ENCODE peak calls at places on chromosome 2, in six cellular contexts. S is small intestine, L is HCT116, C is H1, W is gastrocnemius medialis, A is fibroblast of lung. M is an unnamed sample.

GRCh38 chr2:24102677-24103076 is 18.0 kb upstream of the TP53I3 start:
- DNase-seq in S (no peak), L (no peak), C (no peak), W (no peak), A (no peak), M (no peak)

GRCh38 chr2:44902178-44902577 is 39.3 kb upstream of the SIX3 start:
- DNase-seq in S (no peak), L (no peak), C (no peak), W (no peak), A (no peak), M (no peak)

GRCh38 chr2:167753142-167753541 is 494.3 kb downstream of the STK39 start:
- DNase-seq in S (no peak), L (no peak), C (no peak), W (peak; percentile 60), A (no peak), M (no peak)

GRCh38 chr2:128468186-128468585 is 149.5 kb upstream of the HS6ST1 start:
- DNase-seq in S (no peak), L (no peak), C (no peak), W (no peak), A (no peak), M (no peak)

GRCh38 chr2:231483398-231484329 is 19.4 kb upstream of the NCL start:
- DNase-seq in S (no peak), L (no peak), C (peak; percentile 55), W (no peak), A (no peak), M (no peak)

GRCh38 chr2:201378496-201379397 is 21.6 kb upstream of the FLACC1 start:
- DNase-seq in S (no peak), L (no peak), C (no peak), W (no peak), A (peak; percentile 22), M (peak; percentile 55)

GRCh38 chr2:239762742-239763269 is 262.3 kb downstream of the NDUFA10 start:
- DNase-seq in S (no peak), L (no peak), C (no peak), W (peak; percentile 72), A (no peak), M (no peak)

GRCh38 chr2:10408649-10409579 is 39.2 kb downstream of the ODC1 start:
- DNase-seq in S (peak; percentile 92), L (peak; percentile 79), C (peak; percentile 93), W (peak; percentile 77), A (peak; percentile 59), M (peak; percentile 90)

GRCh38 chr2:36356199-36356989 is 816 bp downstream of the CRIM1 start:
- DNase-seq in S (peak; percentile 51), L (no peak), C (peak; percentile 72), W (peak; percentile 38), A (peak; percentile 49), M (peak; percentile 62)

GRCh38 chr2:132782166-132782783 is 112.3 kb upstream of the LYPD1 start:
- DNase-seq in S (no peak), L (no peak), C (no peak), W (no peak), A (no peak), M (no peak)

GRCh38 chr2:214006601-214007000 is 404.3 kb upstream of the VWC2L start:
- DNase-seq in S (no peak), L (no peak), C (no peak), W (no peak), A (peak; percentile 23), M (no peak)

GRCh38 chr2:12950957-12951656 is 234.4 kb downstream of the TRIB2 start:
- DNase-seq in S (no peak), L (no peak), C (no peak), W (no peak), A (peak; percentile 80), M (no peak)

GRCh38 chr2:9641641-9642040 is 10.8 kb upstream of the YWHAQ start:
- DNase-seq in S (no peak), L (no peak), C (no peak), W (no peak), A (no peak), M (no peak)

GRCh38 chr2:124489686-124490085 is 464.6 kb downstream of the CNTNAP5 start:
- DNase-seq in S (no peak), L (no peak), C (no peak), W (no peak), A (no peak), M (no peak)

GRCh38 chr2:28901202-28901601 is 6.7 kb downstream of the WDR43 start:
- DNase-seq in S (no peak), L (no peak), C (no peak), W (no peak), A (no peak), M (no peak)

GRCh38 chr2:231684314-231685223 is 23.8 kb upstream of the PTMA start:
- DNase-seq in S (no peak), L (no peak), C (no peak), W (no peak), A (no peak), M (no peak)

GRCh38 chr2:112168422-112169124 is 30.4 kb downstream of the FBLN7 start:
- DNase-seq in S (no peak), L (no peak), C (no peak), W (peak; percentile 58), A (peak; percentile 23), M (no peak)

GRCh38 chr2:161039071-161039470 is 121.2 kb upstream of the TANK start:
- DNase-seq in S (no peak), L (no peak), C (no peak), W (no peak), A (no peak), M (no peak)

GRCh38 chr2:99949530-99949929 is 192.9 kb downstream of the AFF3 start:
- DNase-seq in S (no peak), L (no peak), C (no peak), W (no peak), A (no peak), M (no peak)

GRCh38 chr2:166960702-166961101 is 72.4 kb downstream of the XIRP2 start:
- DNase-seq in S (no peak), L (no peak), C (no peak), W (no peak), A (no peak), M (no peak)

GRCh38 chr2:235937092-235937491 is 231.1 kb downstream of the GBX2 start:
- DNase-seq in S (no peak), L (no peak), C (no peak), W (no peak), A (no peak), M (peak; percentile 38)

GRCh38 chr2:56170536-56170935 is 13.3 kb upstream of the CCDC85A start:
- DNase-seq in S (no peak), L (no peak), C (no peak), W (no peak), A (no peak), M (no peak)

GRCh38 chr2:56179931-56180330 is 3.9 kb upstream of the CCDC85A start:
- DNase-seq in S (no peak), L (no peak), C (no peak), W (no peak), A (no peak), M (no peak)

GRCh38 chr2:56170988-56171387 is 12.8 kb upstream of the CCDC85A start:
- DNase-seq in S (no peak), L (no peak), C (no peak), W (no peak), A (no peak), M (no peak)

GRCh38 chr2:56177420-56178220 is 6.2 kb upstream of the CCDC85A start:
- DNase-seq in S (no peak), L (no peak), C (no peak), W (no peak), A (no peak), M (no peak)

GRCh38 chr2:56175779-56176178 is 8.0 kb upstream of the CCDC85A start:
- DNase-seq in S (no peak), L (no peak), C (no peak), W (no peak), A (no peak), M (no peak)
- H3K27ac ChIP-seq in S (no peak overlapping the region), L (no peak overlapping the region), C (no peak overlapping the region), W (no peak overlapping the region), A (no peak overlapping the region), M (no peak overlapping the region)

GRCh38 chr2:47486858-47487497 is 84.0 kb downstream of the MSH2 start:
- DNase-seq in S (peak; percentile 26), L (no peak), C (no peak), W (no peak), A (peak; percentile 7), M (no peak)
- H3K4me3 ChIP-seq in S (no peak overlapping the region), L (no peak overlapping the region), C (no peak overlapping the region), W (no peak overlapping the region), A (no peak overlapping the region), M (no peak overlapping the region)

GRCh38 chr2:102315850-102316370 is 4.5 kb downstream of the IL1RL1 start:
- DNase-seq in S (no peak), L (no peak), C (no peak), W (no peak), A (no peak), M (no peak)

GRCh38 chr2:102313950-102314349 is 2.6 kb downstream of the IL1RL1 start:
- DNase-seq in S (no peak), L (no peak), C (no peak), W (no peak), A (peak; percentile 27), M (no peak)

GRCh38 chr2:102310964-102311640 is at the start of gene IL1RL1:
- DNase-seq in S (no peak), L (no peak), C (no peak), W (no peak), A (no peak), M (no peak)

GRCh38 chr2:102317715-102318114 is 6.4 kb downstream of the IL1RL1 start:
- DNase-seq in S (no peak), L (no peak), C (no peak), W (no peak), A (no peak), M (no peak)

GRCh38 chr2:102313025-102313424 is 1.7 kb downstream of the IL1RL1 start:
- DNase-seq in S (no peak), L (no peak), C (no peak), W (no peak), A (peak; percentile 86), M (no peak)
- H3K27ac ChIP-seq in S (peak overlapping the region; percentile 38), L (no peak overlapping the region), C (no peak overlapping the region), W (no peak overlapping the region), A (no peak overlapping the region), M (no peak overlapping the region)

GRCh38 chr2:144432014-144432413 is 87.9 kb downstream of the ZEB2 start:
- DNase-seq in S (no peak), L (no peak), C (no peak), W (no peak), A (no peak), M (no peak)

GRCh38 chr2:144432921-144433320 is 87.0 kb downstream of the ZEB2 start:
- DNase-seq in S (no peak), L (no peak), C (no peak), W (no peak), A (peak; percentile 37), M (no peak)

GRCh38 chr2:144429396-144430112 is 90.4 kb downstream of the ZEB2 start:
- DNase-seq in S (no peak), L (no peak), C (no peak), W (no peak), A (no peak), M (no peak)

GRCh38 chr2:144430722-144431163 is 89.2 kb downstream of the ZEB2 start:
- DNase-seq in S (no peak), L (no peak), C (no peak), W (no peak), A (peak; percentile 74), M (peak; percentile 76)

DNA sequence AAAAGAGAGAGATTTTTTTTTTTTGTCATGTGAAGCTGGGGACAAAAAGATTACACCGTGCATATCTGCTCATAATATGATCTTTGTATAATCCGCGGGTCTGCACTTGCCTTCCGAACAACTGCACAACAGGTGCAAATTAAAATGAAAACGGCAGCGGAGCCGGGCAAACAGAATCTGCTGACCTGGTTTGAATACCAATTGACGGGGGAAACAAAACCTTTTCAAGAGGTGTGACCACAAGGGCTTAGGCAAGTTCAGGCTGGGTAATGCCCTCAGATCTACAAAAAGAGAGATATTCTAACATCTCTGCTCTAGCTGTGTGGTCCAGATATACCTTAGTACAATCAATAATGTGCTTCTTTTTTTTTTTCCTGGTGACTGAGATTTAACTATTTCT is 88.5 kb downstream of the ZEB2 start:
- DNase-seq in S (no peak), L (no peak), C (no peak), W (no peak), A (no peak), M (peak; percentile 16)
- H3K4me3 ChIP-seq in S (no peak overlapping the region), L (no peak overlapping the region), C (no peak overlapping the region), W (peak overlapping the region; percentile 30), A (no peak overlapping the region), M (no peak overlapping the region)

M was measured in cardiac muscle cell.